ENCODE peak calls at places on chromosomes 13 and 19, in four cellular contexts. One of them, this sample, is unnamed.

GRCh38 chr19:47514151-47514868 is 553 bp downstream of the NAPA start:
- DNase-seq in T-helper 1 cell: no peak
- DNase-seq in astrocyte of the spinal cord: no peak
- DNase-seq in activated T-cell treated with anti-CD3 and anti-CD28 coated beads, Interleukin-2, amount 50 U/mL, for 72 hours: peak; percentile 17
- DNase-seq in this sample: peak; percentile 21

GRCh38 chr13:90824027-90824426 is 523.5 kb upstream of the MIR17HG start:
- DNase-seq in activated T-cell treated with anti-CD3 and anti-CD28 coated beads, Interleukin-2, amount 50 U/mL, for 72 hours: no peak
- DNase-seq in T-helper 1 cell: no peak
- DNase-seq in astrocyte of the spinal cord: no peak
- DNase-seq in this sample: no peak

GRCh38 chr19:6524326-6524725 is 6.5 kb upstream of the TNFSF9 start:
- DNase-seq in activated T-cell treated with anti-CD3 and anti-CD28 coated beads, Interleukin-2, amount 50 U/mL, for 72 hours: no peak
- DNase-seq in astrocyte of the spinal cord: no peak
- DNase-seq in T-helper 1 cell: no peak
- DNase-seq in this sample: no peak

GRCh38 chr13:48449656-48450055 is 36.7 kb upstream of the LPAR6 start:
- DNase-seq in activated T-cell treated with anti-CD3 and anti-CD28 coated beads, Interleukin-2, amount 50 U/mL, for 72 hours: no peak
- DNase-seq in T-helper 1 cell: no peak
- DNase-seq in astrocyte of the spinal cord: no peak
- DNase-seq in this sample: no peak

GRCh38 chr19:53992211-53992610 is 774 bp downstream of the CACNG6 start:
- DNase-seq in activated T-cell treated with anti-CD3 and anti-CD28 coated beads, Interleukin-2, amount 50 U/mL, for 72 hours: no peak
- DNase-seq in T-helper 1 cell: no peak
- DNase-seq in astrocyte of the spinal cord: no peak
- DNase-seq in this sample: no peak

GRCh38 chr13:113589251-113589960 is 4.9 kb downstream of the TFDP1 start:
- DNase-seq in astrocyte of the spinal cord: no peak
- DNase-seq in activated T-cell treated with anti-CD3 and anti-CD28 coated beads, Interleukin-2, amount 50 U/mL, for 72 hours: no peak
- DNase-seq in T-helper 1 cell: no peak
- DNase-seq in this sample: no peak

GRCh38 chr13:98303858-98304257 is 126.8 kb upstream of the RNF113B start:
- DNase-seq in activated T-cell treated with anti-CD3 and anti-CD28 coated beads, Interleukin-2, amount 50 U/mL, for 72 hours: no peak
- DNase-seq in T-helper 1 cell: no peak
- DNase-seq in astrocyte of the spinal cord: no peak
- DNase-seq in this sample: no peak

GRCh38 chr19:12667903-12668302 is 1.3 kb downstream of the WDR83 start:
- DNase-seq in astrocyte of the spinal cord: no peak
- DNase-seq in activated T-cell treated with anti-CD3 and anti-CD28 coated beads, Interleukin-2, amount 50 U/mL, for 72 hours: no peak
- DNase-seq in T-helper 1 cell: no peak
- DNase-seq in this sample: no peak

GRCh38 chr19:41939861-41940442 is 11.7 kb upstream of the ERFL start:
- DNase-seq in T-helper 1 cell: no peak
- DNase-seq in activated T-cell treated with anti-CD3 and anti-CD28 coated beads, Interleukin-2, amount 50 U/mL, for 72 hours: peak; percentile 66
- DNase-seq in astrocyte of the spinal cord: no peak
- DNase-seq in this sample: peak; percentile 67

GRCh38 chr19:31674503-31675186 is 325.4 kb upstream of the TSHZ3 start:
- DNase-seq in astrocyte of the spinal cord: peak; percentile 66
- DNase-seq in activated T-cell treated with anti-CD3 and anti-CD28 coated beads, Interleukin-2, amount 50 U/mL, for 72 hours: no peak
- DNase-seq in T-helper 1 cell: no peak
- DNase-seq in this sample: no peak

GRCh38 chr19:42023121-42023942 is 29.3 kb upstream of the ATP1A3 start:
- DNase-seq in astrocyte of the spinal cord: no peak
- DNase-seq in T-helper 1 cell: no peak
- DNase-seq in activated T-cell treated with anti-CD3 and anti-CD28 coated beads, Interleukin-2, amount 50 U/mL, for 72 hours: peak; percentile 31
- DNase-seq in this sample: peak; percentile 36

GRCh38 chr13:112241288-112241687 is 134.9 kb upstream of the SPACA7 start:
- DNase-seq in astrocyte of the spinal cord: no peak
- DNase-seq in T-helper 1 cell: no peak
- DNase-seq in activated T-cell treated with anti-CD3 and anti-CD28 coated beads, Interleukin-2, amount 50 U/mL, for 72 hours: no peak
- DNase-seq in this sample: no peak

GRCh38 chr19:45488708-45489107 is 8.1 kb downstream of the RTN2 start:
- DNase-seq in T-helper 1 cell: no peak
- DNase-seq in astrocyte of the spinal cord: no peak
- DNase-seq in activated T-cell treated with anti-CD3 and anti-CD28 coated beads, Interleukin-2, amount 50 U/mL, for 72 hours: no peak
- DNase-seq in this sample: no peak

GRCh38 chr19:49409441-49410029 is 13.7 kb downstream of the PTH2 start:
- DNase-seq in astrocyte of the spinal cord: no peak
- DNase-seq in activated T-cell treated with anti-CD3 and anti-CD28 coated beads, Interleukin-2, amount 50 U/mL, for 72 hours: no peak
- DNase-seq in T-helper 1 cell: no peak
- DNase-seq in this sample: no peak

This sample was measured in stimulated activated naive CD8-positive, alpha-beta T cell treated with anti-CD3 and anti-CD28 coated beads, Interleukin-15, Interleukin-2, amounts not matched to agents 100 U/mL and 50 U/mL, for 24 hours.